ENCODE peak calls at places on chromosomes 4 and X, in six cellular contexts. J, B, U, W, D and X are unnamed samples.

GRCh38 chr4:72983706-72984105 is 85.8 kb downstream of the COX18 start:
- DNase-seq in J (no peak), B (no peak), U (no peak), W (no peak), D (peak; percentile 17), X (no peak)

GRCh38 chrX:12701625-12702024 is 89.6 kb upstream of the PRPS2 start:
- DNase-seq in J (peak; percentile 66), B (peak; percentile 82), U (peak; percentile 68), W (peak; percentile 53), D (peak; percentile 84), X (peak; percentile 55)

GRCh38 chrX:115337735-115338134 is 48.2 kb downstream of the LUZP4 start:
- DNase-seq in J (no peak), B (no peak), U (peak; percentile 86), W (no peak), D (no peak), X (no peak)

GRCh38 chr4:6324999-6325790 is 55.5 kb downstream of the WFS1 start:
- DNase-seq in J (peak; percentile 56), B (peak; percentile 50), U (no peak), W (no peak), D (peak; percentile 73), X (no peak)

GRCh38 chr4:78776729-78777555 is 792 bp downstream of the BMP2K start:
- DNase-seq in J (peak; percentile 73), B (peak; percentile 80), U (peak; percentile 71), W (peak; percentile 45), D (peak; percentile 74), X (peak; percentile 3)

GRCh38 chr4:24980064-24980690 is 50.6 kb downstream of the LGI2 start:
- DNase-seq in J (peak; percentile 65), B (peak; percentile 71), U (peak; percentile 62), W (peak; percentile 65), D (peak; percentile 73), X (peak; percentile 41)

GRCh38 chr4:41776466-41776865 is 27.9 kb upstream of the PHOX2B start:
- DNase-seq in J (peak; percentile 45), B (no peak), U (no peak), W (no peak), D (no peak), X (no peak)

GRCh38 chrX:106932960-106933537 is 12.8 kb downstream of the CLDN2 start:
- DNase-seq in J (peak; percentile 56), B (no peak), U (peak; percentile 35), W (no peak), D (no peak), X (no peak)

GRCh38 chr4:123102897-123103489 is 180.6 kb upstream of the NUDT6 start:
- DNase-seq in J (peak; percentile 60), B (peak; percentile 44), U (peak; percentile 69), W (no peak), D (peak; percentile 54), X (no peak)

GRCh38 chr4:105088110-105088879 is 58.4 kb upstream of the TET2 start:
- DNase-seq in J (peak; percentile 82), B (peak; percentile 7), U (peak; percentile 98), W (peak; percentile 48), D (peak; percentile 15), X (peak; percentile 43)

GRCh38 chr4:80094191-80094590 is 21.2 kb upstream of the ANTXR2 start:
- DNase-seq in J (no peak), B (no peak), U (peak; percentile 50), W (no peak), D (no peak), X (no peak)

GRCh38 chrX:37910186-37910585 is 62.8 kb upstream of the DYNLT3 start:
- DNase-seq in J (no peak), B (no peak), U (no peak), W (no peak), D (no peak), X (no peak)
- H3K4me2 ChIP-seq in J (no peak overlapping the region), B (no peak overlapping the region), U (no peak overlapping the region), W (no peak overlapping the region), D (no peak overlapping the region), X (no peak overlapping the region)

GRCh38 chr4:186250740-186251124 is 15.3 kb upstream of the F11 start:
- DNase-seq in J (no peak), B (no peak), U (no peak), W (no peak), D (no peak), X (no peak)
- H3K9ac ChIP-seq in J (no peak overlapping the region), B (no peak overlapping the region), U (no peak overlapping the region), W (no peak overlapping the region), D (no peak overlapping the region), X (no peak overlapping the region)

GRCh38 chr4:39025552-39026085 is 6.6 kb downstream of the TMEM156 start:
- DNase-seq in J (no peak), B (no peak), U (peak; percentile 63), W (no peak), D (no peak), X (no peak)
- H3K4me2 ChIP-seq in J (no peak overlapping the region), B (no peak overlapping the region), U (peak overlapping the region; percentile 72), W (no peak overlapping the region), D (no peak overlapping the region), X (no peak overlapping the region)

DNA sequence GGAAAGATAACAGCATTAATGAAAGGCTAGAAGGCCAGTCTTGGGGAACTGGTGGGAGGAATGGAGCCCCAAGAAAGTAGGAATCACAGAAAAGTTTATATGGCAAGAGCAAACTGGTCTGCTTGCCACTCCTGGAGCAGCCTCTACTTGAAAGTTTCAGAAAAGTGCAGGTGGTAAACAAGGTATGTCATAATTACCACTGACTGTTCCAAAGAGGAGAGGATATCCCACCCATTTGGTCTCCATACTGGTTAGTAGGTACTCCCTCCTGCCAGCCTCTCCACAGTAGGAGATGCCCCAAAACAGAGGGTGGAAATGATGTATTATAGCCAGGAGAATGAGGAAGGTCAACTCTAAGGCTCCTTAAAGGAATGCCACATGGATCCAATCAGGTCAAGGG is 145.1 kb downstream of the INPP4B start:
- DNase-seq in J (no peak), B (no peak), U (no peak), W (no peak), D (no peak), X (no peak)
- H3K9ac ChIP-seq in J (no peak overlapping the region), B (no peak overlapping the region), U (no peak overlapping the region), W (no peak overlapping the region), D (no peak overlapping the region), X (no peak overlapping the region)